ENCODE peak calls at places on chromosome 7, in ten cellular contexts. S is putamen; B is neural crest cell; J is H7; E is Caki2; A is activated T-cell treated with anti-CD3 and anti-CD28 coated beads, Interleukin-2, amount 50 U/mL, for 48 hours; Q is fibroblast of pulmonary artery; U is fibroblast of the conjunctiva; W is anterior cingulate cortex; Z is PC-3. H is an unnamed sample.

GRCh38 chr7:105829681-105830322 is 46.6 kb downstream of the ATXN7L1 start:
- DNase-seq in U (peak), Q (peak), S (no peak), J (no peak), Z (peak), W (no peak), B (no peak), A (no peak), E (peak), H (no peak)

GRCh38 chr7:38310601-38311057 is 37.2 kb upstream of the TARP start:
- DNase-seq in Z (no peak), B (no peak), J (no peak), U (no peak), W (no peak), A (no peak), E (peak), S (no peak), Q (peak), H (no peak)

GRCh38 chr7:29386196-29386765 is 177.4 kb upstream of the PRR15 start:
- DNase-seq in A (no peak), Q (no peak), J (no peak), B (no peak), W (no peak), U (no peak), E (no peak), Z (no peak), S (peak), H (no peak)

GRCh38 chr7:102424129-102424551 is 9.2 kb upstream of the ORAI2 start:
- DNase-seq in U (no peak), B (no peak), Q (no peak), Z (no peak), A (no peak), E (no peak), W (no peak), J (peak), S (no peak), H (no peak)

GRCh38 chr7:85237721-85238120 is 50.9 kb upstream of the SEMA3D start:
- DNase-seq in U (no peak), Q (no peak), B (no peak), W (no peak), S (no peak), Z (peak), J (no peak), E (no peak), A (no peak), H (no peak)

GRCh38 chr7:94439893-94440381 is 45.2 kb downstream of the COL1A2 start:
- DNase-seq in E (no peak), S (no peak), Q (peak), J (no peak), Z (no peak), A (no peak), B (no peak), U (no peak), W (no peak), H (no peak)

GRCh38 chr7:64320547-64321495 is 7.1 kb downstream of the ZNF736 start:
- DNase-seq in U (no peak), W (no peak), J (no peak), B (no peak), S (no peak), A (no peak), Q (no peak), Z (no peak), E (no peak), H (no peak)

GRCh38 chr7:13578294-13578693 is 411.2 kb downstream of the ETV1 start:
- DNase-seq in B (no peak), J (no peak), A (no peak), W (no peak), E (no peak), U (no peak), Z (no peak), S (no peak), Q (no peak), H (no peak)

GRCh38 chr7:128827248-128827958 is 2.8 kb upstream of the FLNC start:
- DNase-seq in B (no peak), U (peak), S (no peak), W (no peak), Q (peak), J (peak), E (no peak), A (no peak), Z (peak), H (no peak)

GRCh38 chr7:149090397-149091195 is at the start of gene ZNF786:
- DNase-seq in Z (peak), B (peak), U (peak), W (peak), Q (peak), J (peak), E (peak), S (peak), A (peak), H (peak)

GRCh38 chr7:45192546-45193177 is 35.1 kb downstream of the RAMP3 start:
- DNase-seq in Q (no peak), Z (no peak), S (no peak), A (no peak), J (no peak), E (no peak), W (no peak), B (no peak), U (no peak), H (no peak)

GRCh38 chr7:39624935-39625694 is 1.7 kb downstream of the RALA start:
- DNase-seq in J (no peak), E (no peak), A (no peak), S (no peak), B (no peak), Z (peak), W (no peak), Q (peak), U (peak), H (no peak)

GRCh38 chr7:139595806-139596205 is 72.3 kb downstream of the CLEC2L start:
- DNase-seq in Q (no peak), S (no peak), J (no peak), B (no peak), Z (no peak), W (no peak), A (no peak), U (no peak), E (no peak), H (no peak)

GRCh38 chr7:66804001-66804400 is 63.5 kb downstream of the RABGEF1 start:
- DNase-seq in E (no peak), B (no peak), A (no peak), J (no peak), Q (no peak), S (peak), Z (no peak), U (no peak), W (no peak), H (no peak)

GRCh38 chr7:134197342-134197741 is 70.2 kb downstream of the LRGUK start:
- DNase-seq in W (no peak), B (no peak), E (no peak), J (no peak), S (no peak), U (no peak), Z (no peak), A (no peak), Q (no peak), H (no peak)

GRCh38 chr7:121504478-121504877 is 108.4 kb upstream of the FAM3C start:
- DNase-seq in Q (peak), B (no peak), U (no peak), J (no peak), W (no peak), E (peak), A (no peak), S (no peak), Z (peak), H (no peak)

GRCh38 chr7:80277434-80278427 is 143.1 kb downstream of the GNAI1 start:
- DNase-seq in Q (peak), J (no peak), E (peak), A (no peak), B (no peak), S (no peak), Z (peak), W (no peak), U (no peak), H (peak)

GRCh38 chr7:64618785-64619456 is 47.0 kb upstream of the ZNF107 start:
- DNase-seq in Z (peak), J (peak), W (no peak), B (peak), U (peak), A (no peak), Q (peak), S (peak), E (peak), H (peak)

GRCh38 chr7:156378806-156379205 is 261.8 kb upstream of the RNF32 start:
- DNase-seq in J (no peak), A (no peak), B (no peak), E (no peak), U (no peak), Z (no peak), Q (no peak), S (no peak), W (no peak), H (no peak)

GRCh38 chr7:155104913-155105312 is 34.8 kb downstream of the HTR5A start:
- DNase-seq in A (no peak), Z (no peak), S (no peak), E (no peak), B (no peak), U (no peak), Q (no peak), W (no peak), J (no peak), H (no peak)

GRCh38 chr7:158819571-158820203 is 9.6 kb downstream of the ESYT2 start:
- DNase-seq in Z (no peak), J (no peak), E (no peak), U (no peak), B (no peak), A (no peak), Q (peak), W (no peak), S (no peak), H (no peak)

GRCh38 chr7:12066561-12066960 is 144.5 kb upstream of the TMEM106B start:
- DNase-seq in Q (no peak), B (no peak), E (peak), S (no peak), Z (peak), U (no peak), W (no peak), A (no peak), J (no peak), H (no peak)

GRCh38 chr7:52956379-52956915 is 79.0 kb upstream of the POM121L12 start:
- DNase-seq in U (no peak), Q (no peak), E (no peak), S (no peak), B (no peak), W (no peak), J (no peak), A (no peak), Z (peak), H (no peak)

GRCh38 chr7:56107954-56108258 is 1.6 kb upstream of the CHCHD2 start:
- DNase-seq in J (no peak), E (no peak), S (no peak), A (no peak), Q (no peak), W (no peak), Z (no peak), U (no peak), B (no peak), H (no peak)

GRCh38 chr7:124201768-124202349 is 169.0 kb upstream of the TMEM229A start:
- DNase-seq in U (no peak), Q (peak), J (no peak), B (no peak), A (no peak), Z (no peak), E (no peak), W (no peak), S (no peak), H (no peak)

GRCh38 chr7:131538791-131539179 is 17.6 kb downstream of the PODXL start:
- DNase-seq in W (no peak), Z (peak), Q (no peak), A (no peak), U (no peak), J (peak), S (no peak), B (no peak), E (no peak), H (peak)

GRCh38 chr7:113086431-113086888 is at the start of gene GPR85:
- DNase-seq in A (peak), Z (no peak), U (peak), Q (peak), E (peak), J (peak), S (peak), B (peak), W (no peak), H (peak)

GRCh38 chr7:87451187-87451586 is 24.3 kb downstream of the ABCB4 start:
- DNase-seq in W (no peak), Z (no peak), A (no peak), S (no peak), B (no peak), J (no peak), U (no peak), Q (no peak), E (no peak), H (no peak)

GRCh38 chr7:93147358-93147757 is 827 bp downstream of the SAMD9L start:
- DNase-seq in Z (peak), J (no peak), E (no peak), W (no peak), U (peak), S (peak), Q (peak), B (no peak), A (peak), H (no peak)

GRCh38 chr7:28410628-28411578 is 1.4 kb upstream of the CREB5 start:
- DNase-seq in W (no peak), B (peak), E (peak), A (no peak), Q (peak), U (no peak), Z (peak), S (no peak), J (peak), H (no peak)

GRCh38 chr7:130281227-130281626 is 11.7 kb upstream of the CPA4 start:
- DNase-seq in E (no peak), B (no peak), Q (peak), U (peak), S (no peak), J (no peak), Z (peak), A (no peak), W (no peak), H (no peak)

H was measured in NCI-H2171 treated with DMSO at 0.1 percent for 48 hours.